ENCODE peak calls at places on chromosomes 1 and 21, in ten cellular contexts. V is CD8-positive, alpha-beta memory T cell; N is CD4-positive, alpha-beta memory T cell; G is Karpas-422; B is cardiac muscle cell; W is endothelial cell of umbilical vein; F is ascending aorta; Y is sigmoid colon; T is gastrocnemius medialis; O is BE2C. E is an unnamed sample. For H3K4me1, the result is how much of the 10 kb centered on the place peaks cover.

GRCh38 chr1:245334827-245335490 is 180.2 kb downstream of the KIF26B start:
- DNase-seq in N (no peak), F (no peak), W (no peak), O (no peak), Y (no peak), V (no peak), T (no peak), G (no peak), B (no peak), E (no peak)

GRCh38 chr1:104163912-104164476 is 414.3 kb downstream of the AMY1C start:
- DNase-seq in N (no peak), T (no peak), W (no peak), Y (no peak), B (no peak), V (no peak), G (no peak), O (no peak), F (no peak), E (peak)

GRCh38 chr1:153612755-153613331 is at the start of gene S100A16:
- DNase-seq in O (no peak), B (peak), V (no peak), G (no peak), W (peak), T (peak), Y (peak), N (no peak), F (peak), E (peak)

GRCh38 chr21:45523411-45524101 is 18.7 kb downstream of the SLC19A1 start:
- DNase-seq in Y (peak), W (no peak), F (peak), B (no peak), N (no peak), O (peak), V (no peak), T (no peak), G (no peak), E (no peak)

GRCh38 chr1:24688621-24689195 is 45.6 kb downstream of the SRRM1 start:
- DNase-seq in G (peak), F (peak), W (peak), O (peak), B (peak), V (peak), Y (peak), N (peak), T (peak), E (peak)

GRCh38 chr21:29104239-29104708 is 26.2 kb upstream of the MAP3K7CL start:
- DNase-seq in F (no peak), Y (no peak), T (peak), G (no peak), B (no peak), O (no peak), V (no peak), W (no peak), N (no peak), E (no peak)

GRCh38 chr1:29196863-29197589 is 15.3 kb upstream of the SRSF4 start:
- DNase-seq in V (no peak), G (no peak), W (no peak), O (no peak), F (no peak), Y (peak), B (no peak), N (no peak), T (no peak), E (no peak)

GRCh38 chr1:192378276-192378675 is 61.5 kb downstream of the RGS21 start:
- DNase-seq in T (no peak), N (no peak), W (no peak), B (no peak), Y (no peak), O (no peak), G (no peak), F (no peak), V (no peak), E (no peak)

GRCh38 chr1:7583291-7584096 is 187.6 kb upstream of the VAMP3 start:
- DNase-seq in N (no peak), W (no peak), G (no peak), F (no peak), V (no peak), Y (peak), T (peak), B (no peak), O (no peak), E (peak)

GRCh38 chr1:36183309-36183856 is 27.4 kb downstream of the MAP7D1 start:
- DNase-seq in N (no peak), O (no peak), G (no peak), V (no peak), F (no peak), B (peak), W (no peak), Y (peak), T (no peak), E (no peak)

GRCh38 chr1:58785424-58786058 is 1.7 kb upstream of the JUN start:
- DNase-seq in O (peak), T (peak), G (peak), W (no peak), B (peak), F (peak), Y (peak), V (peak), N (peak), E (peak)

GRCh38 chr1:92797961-92798360 is 13.1 kb upstream of the EVI5 start:
- DNase-seq in N (no peak), Y (no peak), B (peak), G (no peak), T (no peak), O (no peak), V (no peak), F (no peak), W (no peak), E (no peak)

GRCh38 chr1:156025873-156026272 is 5.1 kb upstream of the SSR2 start:
- DNase-seq in Y (no peak), B (peak), N (peak), V (peak), W (peak), T (no peak), O (peak), F (peak), G (peak), E (peak)

GRCh38 chr1:6027591-6027990 is 18.1 kb upstream of the KCNAB2 start:
- DNase-seq in Y (no peak), T (no peak), B (no peak), W (no peak), N (no peak), G (no peak), F (no peak), O (no peak), V (no peak), E (no peak)

GRCh38 chr1:75615664-75616435 is 4.9 kb upstream of the SLC44A5 start:
- DNase-seq in B (peak), O (peak), Y (peak), G (no peak), V (no peak), N (peak), T (no peak), W (peak), F (no peak), E (peak)

GRCh38 chr21:35390013-35390776 is 341.1 kb upstream of the RUNX1 start:
- DNase-seq in G (no peak), N (no peak), V (no peak), W (peak), O (no peak), T (peak), B (peak), Y (peak), F (no peak), E (no peak)

GRCh38 chr1:7490576-7490975 is 280.5 kb upstream of the VAMP3 start:
- DNase-seq in W (no peak), B (no peak), V (no peak), O (no peak), G (no peak), Y (no peak), T (no peak), F (no peak), N (no peak), E (no peak)

GRCh38 chr1:164561461-164561860 is 2.5 kb downstream of the PBX1 start:
- DNase-seq in V (no peak), Y (no peak), T (no peak), O (no peak), B (no peak), W (peak), G (no peak), N (no peak), F (no peak), E (no peak)

GRCh38 chr1:223106856-223107255 is 36.2 kb downstream of the TLR5 start:
- DNase-seq in B (peak), W (peak), G (no peak), F (no peak), T (no peak), N (no peak), O (no peak), V (no peak), Y (no peak), E (no peak)

GRCh38 chr1:155466617-155466972 is 96.0 kb downstream of the ASH1L start:
- DNase-seq in O (no peak), N (no peak), F (no peak), Y (no peak), B (no peak), T (no peak), V (no peak), G (no peak), W (no peak), E (no peak)

GRCh38 chr1:62407398-62408009 is 29.3 kb upstream of the USP1 start:
- DNase-seq in V (no peak), Y (no peak), O (peak), B (peak), F (no peak), G (peak), N (peak), W (peak), T (no peak), E (peak)

GRCh38 chr1:10057305-10057704 is 24.5 kb downstream of the UBE4B start:
- DNase-seq in F (peak), T (no peak), W (no peak), N (no peak), B (peak), O (no peak), G (no peak), V (no peak), Y (peak), E (no peak)

GRCh38 chr21:39441502-39442475 is 3.8 kb downstream of the LCA5L start:
- DNase-seq in F (no peak), V (peak), W (peak), N (peak), T (no peak), Y (no peak), B (peak), O (peak), G (peak), E (peak)

GRCh38 chr1:1629430-1630190 is 2.4 kb upstream of the MMP23B start:
- DNase-seq in T (no peak), B (no peak), F (no peak), V (peak), Y (peak), N (peak), O (peak), G (peak), W (no peak), E (peak)

GRCh38 chr1:3367376-3367775 is 87.1 kb upstream of the ARHGEF16 start:
- DNase-seq in G (no peak), W (no peak), F (no peak), Y (no peak), B (no peak), O (no peak), N (no peak), T (no peak), V (no peak), E (no peak)

GRCh38 chr21:42734323-42734971 is 81.0 kb downstream of the PDE9A start:
- DNase-seq in V (no peak), O (no peak), G (no peak), Y (peak), T (no peak), F (no peak), N (no peak), B (no peak), W (no peak), E (no peak)

GRCh38 chr1:153775432-153776311 is 465 bp downstream of the SLC27A3 start:
- DNase-seq in T (no peak), B (peak), O (peak), V (peak), N (peak), G (peak), Y (peak), W (peak), F (peak), E (peak)

GRCh38 chr1:156608036-156608674 is 6.9 kb upstream of the GPATCH4 start:
- DNase-seq in W (peak), G (peak), O (peak), V (peak), N (peak), F (no peak), B (peak), Y (peak), T (peak), E (peak)

GRCh38 chr21:22516230-22516629 is 1518.0 kb downstream of the NCAM2 start:
- DNase-seq in F (no peak), V (no peak), Y (no peak), N (no peak), O (no peak), B (no peak), G (no peak), W (no peak), T (no peak), E (no peak)

GRCh38 chr1:155322571-155322952 is 1.9 kb downstream of the RUSC1 start:
- DNase-seq in Y (peak), F (peak), O (no peak), T (no peak), V (no peak), W (peak), N (no peak), B (peak), G (peak), E (peak)

GRCh38 chr1:186102559-186103148 is 272.4 kb downstream of the TPR start:
- DNase-seq in N (no peak), V (no peak), T (no peak), Y (no peak), W (peak), B (peak), O (no peak), G (no peak), F (peak), E (no peak)

DNA sequence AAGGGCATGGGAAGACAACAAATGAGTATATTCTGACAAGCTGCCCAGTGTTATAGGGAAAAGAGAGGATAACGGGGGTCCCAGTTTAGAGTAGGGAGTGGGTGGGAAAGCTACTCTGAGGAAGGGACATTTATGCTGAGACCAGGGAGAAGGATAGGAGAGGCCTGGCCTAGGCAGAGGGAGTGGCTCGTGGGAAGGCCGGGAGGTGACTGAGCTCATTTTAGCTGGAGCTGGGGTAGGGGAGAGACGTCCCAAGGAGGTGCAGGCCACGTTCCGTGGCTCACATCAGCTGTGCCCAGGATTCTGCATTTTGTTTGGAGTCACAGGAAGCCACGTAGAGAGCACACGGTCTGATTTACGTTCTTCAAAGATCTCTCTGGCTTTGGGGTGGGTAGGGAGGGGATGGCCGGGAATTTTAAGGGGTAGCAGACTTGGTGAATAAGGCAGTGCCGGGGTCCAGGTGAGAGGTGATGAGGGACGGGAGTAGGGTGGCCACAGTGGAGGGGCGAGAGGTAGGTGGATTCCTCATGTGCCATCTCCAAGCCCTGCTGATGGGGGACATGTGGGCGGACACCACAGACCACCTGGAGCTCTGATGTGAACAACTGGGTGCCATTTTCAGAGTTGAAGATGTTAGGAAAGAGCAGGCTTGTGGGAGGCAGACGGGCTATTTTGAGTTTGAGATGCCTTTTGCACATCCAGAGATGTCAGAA is 4.7 kb downstream of the TINAGL1 start:
- DNase-seq in T (no peak), B (no peak), W (no peak), V (no peak), G (no peak), F (no peak), N (no peak), O (no peak), Y (peak), E (no peak)
- H3K4me1 ChIP-seq in T (under half), B (under half), W (half or more), V (under half), G (under half), F (under half), N (under half), O (under half), Y (half or more), E (under half)

DNA sequence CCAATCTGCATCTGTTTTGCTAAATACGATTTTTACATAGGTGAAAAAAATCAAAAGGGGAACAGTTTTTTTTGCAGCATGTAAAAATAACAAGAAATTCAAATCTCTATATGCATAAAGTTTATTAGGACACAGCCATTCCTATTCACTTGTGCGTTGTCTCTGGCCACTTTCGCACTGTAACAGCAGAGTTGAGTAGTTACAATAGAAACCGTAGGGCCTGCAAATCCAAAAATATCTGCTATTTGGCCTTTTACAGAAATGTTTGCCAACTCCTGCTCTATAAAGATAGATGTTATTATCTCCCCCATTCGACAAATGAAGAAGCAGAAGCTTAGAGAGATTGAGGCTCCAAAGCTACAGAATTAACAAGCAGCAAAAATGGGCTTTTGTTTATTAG is 5.5 kb downstream of the DYNLT5 start:
- DNase-seq in V (no peak), B (no peak), T (no peak), W (no peak), O (no peak), F (no peak), N (no peak), Y (no peak), G (no peak), E (no peak)
- H3K4me1 ChIP-seq in V (under half), B (under half), T (under half), W (under half), O (under half), F (under half), N (under half), Y (under half), G (under half), E (under half)

GRCh38 chr1:230144010-230144614 is 77.1 kb downstream of the GALNT2 start:
- DNase-seq in T (no peak), G (no peak), B (no peak), W (no peak), F (no peak), Y (no peak), O (no peak), V (no peak), N (no peak), E (no peak)
- H3K4me1 ChIP-seq in T (half or more), G (under half), B (half or more), W (under half), F (under half), Y (half or more), O (under half), V (under half), N (under half), E (under half)

DNA sequence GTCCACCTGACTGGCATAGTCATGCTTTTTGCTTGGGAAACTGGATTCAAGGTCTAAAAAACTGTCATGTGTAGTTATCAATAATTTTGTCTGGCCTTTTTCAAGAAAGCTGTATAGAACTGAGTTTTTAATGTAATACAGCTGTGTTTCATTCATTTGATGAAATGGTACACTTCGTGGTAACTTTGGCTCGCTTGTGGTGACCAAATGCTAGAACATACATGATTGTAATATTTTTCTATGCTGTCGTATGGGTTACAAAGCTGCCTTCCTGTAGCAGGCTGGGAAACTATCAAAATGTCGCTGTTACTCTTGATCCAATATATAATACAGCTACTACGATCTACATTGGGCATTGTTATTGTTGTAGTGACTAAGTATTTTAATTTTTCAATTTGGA is 2.1 kb downstream of the LRRC42 start:
- DNase-seq in F (no peak), W (no peak), B (no peak), N (no peak), Y (no peak), G (no peak), V (no peak), T (no peak), O (no peak), E (no peak)
- H3K4me1 ChIP-seq in F (under half), W (under half), B (under half), N (under half), Y (under half), G (under half), V (under half), T (under half), O (under half), E (under half)

GRCh38 chr1:160625321-160625720 is 21.5 kb downstream of the SLAMF1 start:
- DNase-seq in T (no peak), B (no peak), F (no peak), W (no peak), V (no peak), Y (no peak), N (no peak), O (no peak), G (no peak), E (no peak)
- H3K4me1 ChIP-seq in T (under half), B (under half), F (under half), W (under half), V (half or more), Y (under half), N (half or more), O (under half), G (half or more), E (under half)